ENCODE peak calls at places on chromosomes 12 and 14, in eight cellular contexts. One of them, this sample, is unnamed.

GRCh38 chr12:56670836-56671235 is 17.2 kb downstream of the PTGES3 start:
- DNase-seq in activated CD4-positive, alpha-beta T cell treated with anti-CD3 and anti-CD28 coated beads, Interleukin-2, amount 50 U/mL, for 1 hour: no peak
- DNase-seq in iPS DF 6.9: no peak
- DNase-seq in ACHN: no peak
- DNase-seq in GDM1: no peak
- DNase-seq in stimulated activated CD4-positive, alpha-beta T cell treated with anti-CD3 and anti-CD28 coated beads, Interleukin-15, amount 100 ng/mL, for 48 hours: no peak
- DNase-seq in H54: no peak
- DNase-seq in putamen: no peak
- DNase-seq in this sample: no peak

GRCh38 chr12:49974231-49974675 is 1.5 kb downstream of the AQP6 start:
- DNase-seq in activated CD4-positive, alpha-beta T cell treated with anti-CD3 and anti-CD28 coated beads, Interleukin-2, amount 50 U/mL, for 1 hour: no peak
- DNase-seq in iPS DF 6.9: no peak
- DNase-seq in ACHN: peak; percentile 77
- DNase-seq in GDM1: no peak
- DNase-seq in stimulated activated CD4-positive, alpha-beta T cell treated with anti-CD3 and anti-CD28 coated beads, Interleukin-15, amount 100 ng/mL, for 48 hours: no peak
- DNase-seq in H54: no peak
- DNase-seq in putamen: peak; percentile 81
- DNase-seq in this sample: no peak

GRCh38 chr12:113663396-113663795 is 191.7 kb upstream of the LHX5 start:
- DNase-seq in activated CD4-positive, alpha-beta T cell treated with anti-CD3 and anti-CD28 coated beads, Interleukin-2, amount 50 U/mL, for 1 hour: no peak
- DNase-seq in iPS DF 6.9: no peak
- DNase-seq in ACHN: no peak
- DNase-seq in GDM1: no peak
- DNase-seq in stimulated activated CD4-positive, alpha-beta T cell treated with anti-CD3 and anti-CD28 coated beads, Interleukin-15, amount 100 ng/mL, for 48 hours: no peak
- DNase-seq in H54: no peak
- DNase-seq in putamen: no peak
- DNase-seq in this sample: no peak

GRCh38 chr12:112506513-112507166 is 87.9 kb downstream of the PTPN11 start:
- DNase-seq in activated CD4-positive, alpha-beta T cell treated with anti-CD3 and anti-CD28 coated beads, Interleukin-2, amount 50 U/mL, for 1 hour: no peak
- DNase-seq in iPS DF 6.9: no peak
- DNase-seq in ACHN: peak; percentile 33
- DNase-seq in GDM1: no peak
- DNase-seq in stimulated activated CD4-positive, alpha-beta T cell treated with anti-CD3 and anti-CD28 coated beads, Interleukin-15, amount 100 ng/mL, for 48 hours: no peak
- DNase-seq in H54: no peak
- DNase-seq in putamen: no peak
- DNase-seq in this sample: no peak

GRCh38 chr12:115871714-115872113 is 405.8 kb downstream of the MED13L start:
- DNase-seq in activated CD4-positive, alpha-beta T cell treated with anti-CD3 and anti-CD28 coated beads, Interleukin-2, amount 50 U/mL, for 1 hour: no peak
- DNase-seq in iPS DF 6.9: no peak
- DNase-seq in ACHN: peak; percentile 50
- DNase-seq in GDM1: no peak
- DNase-seq in stimulated activated CD4-positive, alpha-beta T cell treated with anti-CD3 and anti-CD28 coated beads, Interleukin-15, amount 100 ng/mL, for 48 hours: no peak
- DNase-seq in H54: peak; percentile 29
- DNase-seq in putamen: no peak
- DNase-seq in this sample: no peak

GRCh38 chr12:22731231-22731630 is 106.3 kb downstream of the ETNK1 start:
- DNase-seq in activated CD4-positive, alpha-beta T cell treated with anti-CD3 and anti-CD28 coated beads, Interleukin-2, amount 50 U/mL, for 1 hour: no peak
- DNase-seq in iPS DF 6.9: no peak
- DNase-seq in ACHN: no peak
- DNase-seq in GDM1: no peak
- DNase-seq in stimulated activated CD4-positive, alpha-beta T cell treated with anti-CD3 and anti-CD28 coated beads, Interleukin-15, amount 100 ng/mL, for 48 hours: no peak
- DNase-seq in H54: no peak
- DNase-seq in putamen: no peak
- DNase-seq in this sample: no peak

GRCh38 chr12:132124766-132125425 is 19.2 kb downstream of the DDX51 start:
- DNase-seq in activated CD4-positive, alpha-beta T cell treated with anti-CD3 and anti-CD28 coated beads, Interleukin-2, amount 50 U/mL, for 1 hour: no peak
- DNase-seq in iPS DF 6.9: no peak
- DNase-seq in ACHN: no peak
- DNase-seq in GDM1: no peak
- DNase-seq in stimulated activated CD4-positive, alpha-beta T cell treated with anti-CD3 and anti-CD28 coated beads, Interleukin-15, amount 100 ng/mL, for 48 hours: no peak
- DNase-seq in H54: no peak
- DNase-seq in putamen: no peak
- DNase-seq in this sample: no peak

GRCh38 chr14:94844593-94844992 is 74.7 kb upstream of the GSC start:
- DNase-seq in activated CD4-positive, alpha-beta T cell treated with anti-CD3 and anti-CD28 coated beads, Interleukin-2, amount 50 U/mL, for 1 hour: no peak
- DNase-seq in iPS DF 6.9: no peak
- DNase-seq in ACHN: no peak
- DNase-seq in GDM1: no peak
- DNase-seq in stimulated activated CD4-positive, alpha-beta T cell treated with anti-CD3 and anti-CD28 coated beads, Interleukin-15, amount 100 ng/mL, for 48 hours: no peak
- DNase-seq in H54: no peak
- DNase-seq in putamen: no peak
- DNase-seq in this sample: no peak

GRCh38 chr12:111570090-111570961 is 28.8 kb downstream of the ATXN2 start:
- DNase-seq in activated CD4-positive, alpha-beta T cell treated with anti-CD3 and anti-CD28 coated beads, Interleukin-2, amount 50 U/mL, for 1 hour: no peak
- DNase-seq in iPS DF 6.9: no peak
- DNase-seq in ACHN: peak; percentile 96
- DNase-seq in GDM1: no peak
- DNase-seq in stimulated activated CD4-positive, alpha-beta T cell treated with anti-CD3 and anti-CD28 coated beads, Interleukin-15, amount 100 ng/mL, for 48 hours: no peak
- DNase-seq in H54: peak; percentile 52
- DNase-seq in putamen: no peak
- DNase-seq in this sample: no peak

GRCh38 chr12:6956332-6956727 is 5.2 kb downstream of the PTPN6 start:
- DNase-seq in activated CD4-positive, alpha-beta T cell treated with anti-CD3 and anti-CD28 coated beads, Interleukin-2, amount 50 U/mL, for 1 hour: no peak
- DNase-seq in iPS DF 6.9: no peak
- DNase-seq in ACHN: no peak
- DNase-seq in GDM1: no peak
- DNase-seq in stimulated activated CD4-positive, alpha-beta T cell treated with anti-CD3 and anti-CD28 coated beads, Interleukin-15, amount 100 ng/mL, for 48 hours: no peak
- DNase-seq in H54: no peak
- DNase-seq in putamen: no peak
- DNase-seq in this sample: no peak

GRCh38 chr12:40693503-40693863 is 1.2 kb downstream of the CNTN1 start:
- DNase-seq in activated CD4-positive, alpha-beta T cell treated with anti-CD3 and anti-CD28 coated beads, Interleukin-2, amount 50 U/mL, for 1 hour: no peak
- DNase-seq in iPS DF 6.9: no peak
- DNase-seq in ACHN: no peak
- DNase-seq in GDM1: no peak
- DNase-seq in stimulated activated CD4-positive, alpha-beta T cell treated with anti-CD3 and anti-CD28 coated beads, Interleukin-15, amount 100 ng/mL, for 48 hours: no peak
- DNase-seq in H54: no peak
- DNase-seq in putamen: peak; percentile 66
- DNase-seq in this sample: no peak

GRCh38 chr14:52919971-52920370 is 30.9 kb downstream of the FERMT2 start:
- DNase-seq in activated CD4-positive, alpha-beta T cell treated with anti-CD3 and anti-CD28 coated beads, Interleukin-2, amount 50 U/mL, for 1 hour: no peak
- DNase-seq in iPS DF 6.9: no peak
- DNase-seq in ACHN: peak; percentile 52
- DNase-seq in GDM1: no peak
- DNase-seq in stimulated activated CD4-positive, alpha-beta T cell treated with anti-CD3 and anti-CD28 coated beads, Interleukin-15, amount 100 ng/mL, for 48 hours: no peak
- DNase-seq in H54: no peak
- DNase-seq in putamen: no peak
- DNase-seq in this sample: no peak

GRCh38 chr12:1373887-1374286 is 220.5 kb downstream of the FBXL14 start:
- DNase-seq in activated CD4-positive, alpha-beta T cell treated with anti-CD3 and anti-CD28 coated beads, Interleukin-2, amount 50 U/mL, for 1 hour: no peak
- DNase-seq in iPS DF 6.9: no peak
- DNase-seq in ACHN: no peak
- DNase-seq in GDM1: no peak
- DNase-seq in stimulated activated CD4-positive, alpha-beta T cell treated with anti-CD3 and anti-CD28 coated beads, Interleukin-15, amount 100 ng/mL, for 48 hours: no peak
- DNase-seq in H54: no peak
- DNase-seq in putamen: no peak
- DNase-seq in this sample: no peak

GRCh38 chr14:77145975-77146740 is 4.6 kb upstream of the ZDHHC22 start:
- DNase-seq in activated CD4-positive, alpha-beta T cell treated with anti-CD3 and anti-CD28 coated beads, Interleukin-2, amount 50 U/mL, for 1 hour: no peak
- DNase-seq in iPS DF 6.9: no peak
- DNase-seq in ACHN: no peak
- DNase-seq in GDM1: no peak
- DNase-seq in stimulated activated CD4-positive, alpha-beta T cell treated with anti-CD3 and anti-CD28 coated beads, Interleukin-15, amount 100 ng/mL, for 48 hours: no peak
- DNase-seq in H54: no peak
- DNase-seq in putamen: no peak
- DNase-seq in this sample: peak; percentile 66

This sample was measured in coronary artery.